ENCODE peak calls at places on chromosomes 4 and X, in eight cellular contexts. V is A549, A is fibroblast of lung, T is heart right ventricle, U is endothelial cell of umbilical vein, C is astrocyte, K is lung, N is sigmoid colon. H is an unnamed sample.

GRCh38 chrX:31233941-31234496 is 162.2 kb upstream of the FTHL17 start:
- DNase-seq in V (no peak), A (no peak), T (no peak), U (no peak), C (no peak), K (no peak), N (no peak), H (no peak)

GRCh38 chrX:138885886-138886285 is 174.4 kb upstream of the FGF13 start:
- DNase-seq in V (no peak), A (peak; percentile 21), T (no peak), U (no peak), C (peak; percentile 71), K (no peak), N (no peak), H (no peak)

GRCh38 chrX:15524417-15524816 is 23.8 kb downstream of the BMX start:
- DNase-seq in V (no peak), A (peak; percentile 6), T (peak; percentile 8), U (peak; percentile 81), C (peak; percentile 68), K (no peak), N (no peak), H (no peak)

GRCh38 chr4:163395758-163396157 is 52.1 kb downstream of the NPY5R start:
- DNase-seq in V (no peak), A (no peak), T (no peak), U (no peak), C (no peak), K (no peak), N (no peak), H (no peak)

GRCh38 chr4:24394041-24394440 is 190.3 kb downstream of the DHX15 start:
- DNase-seq in V (no peak), A (peak; percentile 40), T (no peak), U (no peak), C (peak; percentile 90), K (no peak), N (no peak), H (peak; percentile 16)

GRCh38 chrX:153637121-153638040 is 9.6 kb upstream of the DUSP9 start:
- DNase-seq in V (no peak), A (no peak), T (no peak), U (no peak), C (no peak), K (no peak), N (no peak), H (no peak)

GRCh38 chr4:5874811-5875465 is 17.9 kb downstream of the CRMP1 start:
- DNase-seq in V (no peak), A (peak; percentile 22), T (no peak), U (no peak), C (peak; percentile 51), K (no peak), N (no peak), H (peak; percentile 2)

GRCh38 chr4:48329976-48330375 is 11.4 kb upstream of the SLAIN2 start:
- DNase-seq in V (no peak), A (peak; percentile 91), T (no peak), U (peak; percentile 62), C (peak; percentile 91), K (no peak), N (no peak), H (peak; percentile 54)

GRCh38 chrX:53882331-53882730 is 161.9 kb downstream of the PHF8 start:
- DNase-seq in V (peak; percentile 5), A (peak; percentile 79), T (no peak), U (no peak), C (peak; percentile 74), K (no peak), N (no peak), H (peak; percentile 18)

GRCh38 chrX:15816886-15817285 is 26.6 kb downstream of the ZRSR2 start:
- DNase-seq in V (no peak), A (peak; percentile 11), T (no peak), U (no peak), C (peak; percentile 30), K (no peak), N (no peak), H (no peak)

DNA sequence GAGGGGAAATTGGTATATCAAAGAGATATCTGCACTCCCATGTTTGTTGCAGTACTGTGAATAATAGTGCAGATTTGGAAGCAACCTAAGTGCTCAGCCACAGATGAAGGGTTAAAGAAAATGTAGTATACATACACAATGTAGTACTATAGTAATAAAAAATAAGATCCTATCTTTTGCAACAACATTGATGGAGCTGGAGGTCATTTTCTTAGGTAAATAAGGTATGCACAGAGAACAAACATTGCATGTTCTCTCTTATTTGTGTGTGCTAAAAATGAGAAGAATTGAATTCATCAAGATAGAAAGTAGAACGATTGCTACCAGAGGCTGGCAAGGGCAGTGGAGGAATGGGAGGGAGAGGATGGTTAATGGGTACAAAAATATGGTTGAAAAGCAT is 117.9 kb upstream of the TRAM1L1 start:
- DNase-seq in V (no peak), A (no peak), T (no peak), U (no peak), C (no peak), K (no peak), N (no peak), H (no peak)
- TF ChIP-seq CTCF in V (no peak), A (no peak), T (no peak), U (no peak), C (no peak), K (no peak), N (no peak), H (no peak)

GRCh38 chr4:173446416-173446815 is 47.5 kb upstream of the SCRG1 start:
- DNase-seq in V (no peak), A (no peak), T (no peak), U (no peak), C (no peak), K (no peak), N (no peak), H (no peak)

GRCh38 chr4:173448103-173448502 is 49.2 kb upstream of the SCRG1 start:
- DNase-seq in V (no peak), A (peak; percentile 74), T (no peak), U (no peak), C (peak; percentile 59), K (no peak), N (peak; percentile 87), H (no peak)

GRCh38 chr4:173448557-173448918 is 49.6 kb upstream of the SCRG1 start:
- DNase-seq in V (no peak), A (peak; percentile 85), T (no peak), U (no peak), C (peak; percentile 82), K (no peak), N (no peak), H (no peak)

GRCh38 chr4:173450281-173450680 is 51.4 kb upstream of the SCRG1 start:
- DNase-seq in V (no peak), A (no peak), T (no peak), U (no peak), C (peak; percentile 34), K (no peak), N (no peak), H (no peak)

DNA sequence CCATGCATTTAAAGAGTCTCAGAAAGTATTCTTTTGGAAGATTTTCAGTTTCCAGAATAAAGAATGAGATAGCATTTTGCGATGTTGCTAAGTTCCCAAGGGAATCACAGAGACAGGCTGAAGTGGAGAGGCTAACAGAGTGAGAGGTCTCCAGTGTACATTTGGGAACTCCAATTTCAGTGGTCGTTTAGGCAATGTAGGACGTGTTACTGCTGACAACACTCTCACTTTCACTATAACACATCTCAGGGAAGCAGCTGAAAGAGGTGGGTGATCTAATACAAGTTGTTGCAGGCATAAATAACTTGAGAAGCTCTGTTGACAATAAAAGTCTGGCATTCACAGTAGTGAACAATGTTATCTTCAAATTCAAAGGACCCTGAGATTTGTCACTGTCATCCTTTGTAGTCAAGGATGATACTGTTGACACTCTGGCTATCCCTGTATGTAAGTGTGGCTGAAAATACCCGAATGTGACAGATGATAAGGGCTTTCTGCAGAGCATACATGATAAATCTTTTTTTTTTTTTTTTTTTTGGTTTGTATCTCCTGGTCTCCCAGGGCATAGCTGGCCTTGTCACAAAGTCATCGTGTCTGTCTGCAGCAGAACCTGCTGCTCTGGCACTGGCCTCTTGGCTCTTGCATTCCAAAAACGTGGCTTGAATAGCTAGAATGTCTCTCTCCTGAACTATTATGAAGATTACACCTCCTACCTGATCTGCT is 50.2 kb upstream of the SCRG1 start:
- DNase-seq in V (no peak), A (no peak), T (peak; percentile 16), U (no peak), C (no peak), K (no peak), N (no peak), H (no peak)
- H3K27ac ChIP-seq in V (no peak overlapping the region), A (no peak overlapping the region), T (peak overlapping the region; percentile 85), U (no peak overlapping the region), C (no peak overlapping the region), K (no peak overlapping the region), N (peak overlapping the region; percentile 74), H (no peak overlapping the region)

GRCh38 chr4:19159874-19160273 is 1091.8 kb upstream of the SLIT2 start:
- DNase-seq in V (no peak), A (peak; percentile 6), T (no peak), U (no peak), C (no peak), K (no peak), N (no peak), H (no peak)
- H3K9me3 ChIP-seq in V (no peaks in the 10 kb centered on the region), A (no peaks in the 10 kb centered on the region), T (peaks cover 22% of the 10 kb centered on the region), U (no peaks in the 10 kb centered on the region), C (no peaks in the 10 kb centered on the region), K (peaks cover 2% of the 10 kb centered on the region), N (no peaks in the 10 kb centered on the region), H (no peaks in the 10 kb centered on the region)

GRCh38 chr4:53137468-53137867 is 228.4 kb downstream of the SCFD2 start:
- DNase-seq in V (no peak), A (no peak), T (no peak), U (no peak), C (no peak), K (no peak), N (no peak), H (no peak)
- TF ChIP-seq CTCF in V (no peak), A (no peak), T (no peak), U (no peak), C (no peak), K (no peak), N (no peak), H (no peak)

GRCh38 chr4:87306056-87306455 is 16.6 kb downstream of the HSD17B13 start:
- DNase-seq in V (no peak), A (no peak), T (no peak), U (no peak), C (no peak), K (no peak), N (no peak), H (no peak)
- H3K27ac ChIP-seq in V (no peak overlapping the region), A (no peak overlapping the region), T (no peak overlapping the region), U (no peak overlapping the region), C (no peak overlapping the region), K (no peak overlapping the region), N (no peak overlapping the region), H (no peak overlapping the region)

GRCh38 chr4:91827914-91828313 is 475.9 kb upstream of the GRID2 start:
- DNase-seq in V (no peak), A (no peak), T (no peak), U (no peak), C (no peak), K (no peak), N (no peak), H (no peak)
- H3K9me3 ChIP-seq in V (no peaks in the 10 kb centered on the region), A (no peaks in the 10 kb centered on the region), T (peaks cover 47% of the 10 kb centered on the region), U (no peaks in the 10 kb centered on the region), C (peaks cover 3% of the 10 kb centered on the region), K (peaks cover 2% of the 10 kb centered on the region), N (no peaks in the 10 kb centered on the region), H (peaks cover 6% of the 10 kb centered on the region)

H was measured in AG04450.